ENCODE peak calls at places on chromosomes 2 and 18, in ten cellular contexts. One of them, this sample, is unnamed.

GRCh38 chr18:27763341-27763740 is 413.6 kb downstream of the CDH2 start:
- DNase-seq in astrocyte: peak; percentile 23
- DNase-seq in tibial artery: no peak
- DNase-seq in lung: no peak
- DNase-seq in K562: no peak
- DNase-seq in lower lobe of right lung: no peak
- DNase-seq in PC-3: no peak
- DNase-seq in heart right ventricle: no peak
- DNase-seq in spleen: no peak
- DNase-seq in psoas muscle: no peak
- DNase-seq in this sample: no peak

GRCh38 chr2:74957886-74958276 is 562 bp upstream of the POLE4 start:
- DNase-seq in astrocyte: no peak
- DNase-seq in tibial artery: no peak
- DNase-seq in lung: no peak
- DNase-seq in K562: no peak
- DNase-seq in lower lobe of right lung: no peak
- DNase-seq in PC-3: no peak
- DNase-seq in heart right ventricle: no peak
- DNase-seq in spleen: no peak
- DNase-seq in psoas muscle: no peak
- DNase-seq in this sample: no peak

GRCh38 chr2:12733846-12734245 is 17.1 kb downstream of the TRIB2 start:
- DNase-seq in astrocyte: no peak
- DNase-seq in tibial artery: peak; percentile 75
- DNase-seq in lung: no peak
- DNase-seq in K562: no peak
- DNase-seq in lower lobe of right lung: no peak
- DNase-seq in PC-3: peak; percentile 83
- DNase-seq in heart right ventricle: peak; percentile 68
- DNase-seq in spleen: no peak
- DNase-seq in psoas muscle: peak; percentile 48
- DNase-seq in this sample: no peak

GRCh38 chr2:17736989-17737388 is 16.6 kb downstream of the SMC6 start:
- DNase-seq in astrocyte: peak; percentile 78
- DNase-seq in tibial artery: no peak
- DNase-seq in lung: no peak
- DNase-seq in K562: no peak
- DNase-seq in lower lobe of right lung: no peak
- DNase-seq in PC-3: peak; percentile 15
- DNase-seq in heart right ventricle: no peak
- DNase-seq in spleen: no peak
- DNase-seq in psoas muscle: no peak
- DNase-seq in this sample: no peak

GRCh38 chr2:15092166-15092565 is 459.6 kb downstream of the LRATD1 start:
- DNase-seq in astrocyte: peak; percentile 58
- DNase-seq in tibial artery: no peak
- DNase-seq in lung: no peak
- DNase-seq in K562: no peak
- DNase-seq in lower lobe of right lung: no peak
- DNase-seq in PC-3: no peak
- DNase-seq in heart right ventricle: no peak
- DNase-seq in spleen: no peak
- DNase-seq in psoas muscle: no peak
- DNase-seq in this sample: no peak

GRCh38 chr18:79526468-79527460 is 131.0 kb downstream of the NFATC1 start:
- DNase-seq in astrocyte: no peak
- DNase-seq in tibial artery: peak; percentile 69
- DNase-seq in lung: peak; percentile 38
- DNase-seq in K562: peak; percentile 10
- DNase-seq in lower lobe of right lung: peak; percentile 65
- DNase-seq in PC-3: no peak
- DNase-seq in heart right ventricle: peak; percentile 53
- DNase-seq in spleen: peak; percentile 81
- DNase-seq in psoas muscle: no peak
- DNase-seq in this sample: no peak

GRCh38 chr2:120508581-120509041 is 162.7 kb downstream of the INHBB start:
- DNase-seq in astrocyte: peak; percentile 66
- DNase-seq in tibial artery: peak; percentile 63
- DNase-seq in lung: no peak
- DNase-seq in K562: no peak
- DNase-seq in lower lobe of right lung: no peak
- DNase-seq in PC-3: peak; percentile 29
- DNase-seq in heart right ventricle: no peak
- DNase-seq in spleen: peak; percentile 75
- DNase-seq in psoas muscle: no peak
- DNase-seq in this sample: no peak

GRCh38 chr2:226159875-226160479 is 639.6 kb downstream of the IRS1 start:
- DNase-seq in astrocyte: no peak
- DNase-seq in tibial artery: no peak
- DNase-seq in lung: no peak
- DNase-seq in K562: no peak
- DNase-seq in lower lobe of right lung: no peak
- DNase-seq in PC-3: peak; percentile 66
- DNase-seq in heart right ventricle: no peak
- DNase-seq in spleen: no peak
- DNase-seq in psoas muscle: no peak
- DNase-seq in this sample: no peak

GRCh38 chr2:152942940-152943440 is 224.6 kb downstream of the ARL6IP6 start:
- DNase-seq in astrocyte: no peak
- DNase-seq in tibial artery: no peak
- DNase-seq in lung: no peak
- DNase-seq in K562: no peak
- DNase-seq in lower lobe of right lung: no peak
- DNase-seq in PC-3: no peak
- DNase-seq in heart right ventricle: no peak
- DNase-seq in spleen: no peak
- DNase-seq in psoas muscle: no peak
- DNase-seq in this sample: no peak

GRCh38 chr2:47566207-47566858 is 163.4 kb downstream of the MSH2 start:
- DNase-seq in astrocyte: no peak
- DNase-seq in tibial artery: no peak
- DNase-seq in lung: no peak
- DNase-seq in K562: no peak
- DNase-seq in lower lobe of right lung: no peak
- DNase-seq in PC-3: no peak
- DNase-seq in heart right ventricle: no peak
- DNase-seq in spleen: no peak
- DNase-seq in psoas muscle: no peak
- DNase-seq in this sample: no peak
- H3K36me3 ChIP-seq in astrocyte: no peaks in the 10 kb centered on the region
- H3K36me3 ChIP-seq in tibial artery: no peaks in the 10 kb centered on the region
- H3K36me3 ChIP-seq in lung: no peaks in the 10 kb centered on the region
- H3K36me3 ChIP-seq in K562: no peaks in the 10 kb centered on the region
- H3K36me3 ChIP-seq in lower lobe of right lung: no peaks in the 10 kb centered on the region
- H3K36me3 ChIP-seq in PC-3: no peaks in the 10 kb centered on the region
- H3K36me3 ChIP-seq in heart right ventricle: no peaks in the 10 kb centered on the region
- H3K36me3 ChIP-seq in spleen: no peaks in the 10 kb centered on the region
- H3K36me3 ChIP-seq in psoas muscle: no peaks in the 10 kb centered on the region
- H3K36me3 ChIP-seq in this sample: no peaks in the 10 kb centered on the region

DNA sequence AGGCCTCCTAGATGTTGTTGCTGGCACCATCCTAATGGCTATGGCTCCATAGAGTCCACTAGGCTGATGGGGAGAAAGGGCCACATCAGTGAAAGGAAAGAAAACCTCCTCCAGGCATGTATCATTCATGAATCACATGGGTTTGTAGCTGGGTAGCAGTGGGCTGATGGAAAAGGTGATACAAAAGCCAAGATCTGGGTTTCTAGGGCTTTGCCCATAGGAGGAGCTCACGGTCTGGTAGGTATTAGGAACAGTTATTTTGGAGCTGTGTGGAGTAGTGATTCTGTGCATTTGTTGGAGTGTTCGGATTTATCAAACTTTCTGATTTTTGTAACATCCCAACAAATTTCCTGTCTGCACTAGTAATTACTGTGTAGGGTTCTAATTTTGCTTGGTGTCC is 259.2 kb downstream of the SLC4A3 start:
- DNase-seq in astrocyte: no peak
- DNase-seq in tibial artery: no peak
- DNase-seq in lung: no peak
- DNase-seq in K562: no peak
- DNase-seq in lower lobe of right lung: no peak
- DNase-seq in PC-3: peak; percentile 75
- DNase-seq in heart right ventricle: no peak
- DNase-seq in spleen: no peak
- DNase-seq in psoas muscle: no peak
- DNase-seq in this sample: no peak
- TF ChIP-seq CTCF in astrocyte: no peak
- TF ChIP-seq CTCF in tibial artery: no peak
- TF ChIP-seq CTCF in lung: no peak
- TF ChIP-seq CTCF in K562: no peak
- TF ChIP-seq CTCF in lower lobe of right lung: no peak
- TF ChIP-seq CTCF in PC-3: peak; percentile 65
- TF ChIP-seq CTCF in heart right ventricle: no peak
- TF ChIP-seq CTCF in spleen: no peak
- TF ChIP-seq CTCF in psoas muscle: no peak
- TF ChIP-seq CTCF in this sample: no peak

GRCh38 chr2:138101718-138102117 is 137.4 kb downstream of the HNMT start:
- DNase-seq in astrocyte: no peak
- DNase-seq in tibial artery: no peak
- DNase-seq in lung: no peak
- DNase-seq in K562: no peak
- DNase-seq in lower lobe of right lung: no peak
- DNase-seq in PC-3: no peak
- DNase-seq in heart right ventricle: no peak
- DNase-seq in spleen: no peak
- DNase-seq in psoas muscle: no peak
- DNase-seq in this sample: no peak

GRCh38 chr2:138102664-138103063 is 138.4 kb downstream of the HNMT start:
- DNase-seq in astrocyte: no peak
- DNase-seq in tibial artery: no peak
- DNase-seq in lung: no peak
- DNase-seq in K562: no peak
- DNase-seq in lower lobe of right lung: no peak
- DNase-seq in PC-3: no peak
- DNase-seq in heart right ventricle: no peak
- DNase-seq in spleen: no peak
- DNase-seq in psoas muscle: no peak
- DNase-seq in this sample: no peak

GRCh38 chr2:138103156-138103555 is 138.9 kb downstream of the HNMT start:
- DNase-seq in astrocyte: no peak
- DNase-seq in tibial artery: no peak
- DNase-seq in lung: no peak
- DNase-seq in K562: no peak
- DNase-seq in lower lobe of right lung: no peak
- DNase-seq in PC-3: no peak
- DNase-seq in heart right ventricle: no peak
- DNase-seq in spleen: no peak
- DNase-seq in psoas muscle: no peak
- DNase-seq in this sample: no peak

GRCh38 chr2:138105358-138105757 is 141.1 kb downstream of the HNMT start:
- DNase-seq in astrocyte: peak; percentile 62
- DNase-seq in tibial artery: no peak
- DNase-seq in lung: no peak
- DNase-seq in K562: no peak
- DNase-seq in lower lobe of right lung: no peak
- DNase-seq in PC-3: no peak
- DNase-seq in heart right ventricle: no peak
- DNase-seq in spleen: no peak
- DNase-seq in psoas muscle: no peak
- DNase-seq in this sample: no peak

DNA sequence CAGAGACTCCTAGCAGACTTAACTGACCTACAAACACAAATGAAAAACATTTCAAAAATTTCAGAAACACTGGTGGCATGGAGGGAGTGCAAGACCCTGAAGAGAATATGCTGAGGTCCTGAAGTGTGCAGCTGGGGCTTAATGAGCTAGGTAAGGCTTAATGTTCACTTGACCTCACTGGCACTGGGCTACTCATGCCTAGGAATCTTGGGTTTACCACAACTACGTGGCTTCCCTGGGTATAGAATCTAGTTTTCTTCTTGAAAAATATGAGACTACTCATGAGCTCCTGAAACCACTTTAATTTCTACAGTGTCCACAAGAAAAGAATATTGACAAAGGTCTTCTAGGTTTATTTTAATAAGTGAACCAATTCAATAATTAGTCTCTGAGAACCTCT is 139.8 kb downstream of the HNMT start:
- DNase-seq in astrocyte: peak; percentile 31
- DNase-seq in tibial artery: no peak
- DNase-seq in lung: no peak
- DNase-seq in K562: no peak
- DNase-seq in lower lobe of right lung: no peak
- DNase-seq in PC-3: no peak
- DNase-seq in heart right ventricle: no peak
- DNase-seq in spleen: no peak
- DNase-seq in psoas muscle: no peak
- DNase-seq in this sample: no peak
- H3K27ac ChIP-seq in astrocyte: no peak overlapping the region
- H3K27ac ChIP-seq in tibial artery: no peak overlapping the region
- H3K27ac ChIP-seq in lung: no peak overlapping the region
- H3K27ac ChIP-seq in K562: no peak overlapping the region
- H3K27ac ChIP-seq in lower lobe of right lung: no peak overlapping the region
- H3K27ac ChIP-seq in PC-3: no peak overlapping the region
- H3K27ac ChIP-seq in heart right ventricle: no peak overlapping the region
- H3K27ac ChIP-seq in spleen: no peak overlapping the region
- H3K27ac ChIP-seq in psoas muscle: no peak overlapping the region
- H3K27ac ChIP-seq in this sample: no peak overlapping the region

GRCh38 chr2:174227748-174228147 is 20.6 kb downstream of the OLA1 start:
- DNase-seq in astrocyte: no peak
- DNase-seq in tibial artery: no peak
- DNase-seq in lung: no peak
- DNase-seq in K562: no peak
- DNase-seq in lower lobe of right lung: no peak
- DNase-seq in PC-3: no peak
- DNase-seq in heart right ventricle: no peak
- DNase-seq in spleen: no peak
- DNase-seq in psoas muscle: no peak
- DNase-seq in this sample: no peak
- H3K36me3 ChIP-seq in astrocyte: no peaks in the 10 kb centered on the region
- H3K36me3 ChIP-seq in tibial artery: peaks cover 23% of the 10 kb centered on the region
- H3K36me3 ChIP-seq in lung: peaks cover 4% of the 10 kb centered on the region
- H3K36me3 ChIP-seq in K562: peaks cover 62% of the 10 kb centered on the region
- H3K36me3 ChIP-seq in lower lobe of right lung: peaks cover 18% of the 10 kb centered on the region
- H3K36me3 ChIP-seq in PC-3: peaks cover 39% of the 10 kb centered on the region
- H3K36me3 ChIP-seq in heart right ventricle: peaks cover 4% of the 10 kb centered on the region
- H3K36me3 ChIP-seq in spleen: peaks cover 58% of the 10 kb centered on the region
- H3K36me3 ChIP-seq in psoas muscle: no peaks in the 10 kb centered on the region
- H3K36me3 ChIP-seq in this sample: peaks cover 3% of the 10 kb centered on the region

DNA sequence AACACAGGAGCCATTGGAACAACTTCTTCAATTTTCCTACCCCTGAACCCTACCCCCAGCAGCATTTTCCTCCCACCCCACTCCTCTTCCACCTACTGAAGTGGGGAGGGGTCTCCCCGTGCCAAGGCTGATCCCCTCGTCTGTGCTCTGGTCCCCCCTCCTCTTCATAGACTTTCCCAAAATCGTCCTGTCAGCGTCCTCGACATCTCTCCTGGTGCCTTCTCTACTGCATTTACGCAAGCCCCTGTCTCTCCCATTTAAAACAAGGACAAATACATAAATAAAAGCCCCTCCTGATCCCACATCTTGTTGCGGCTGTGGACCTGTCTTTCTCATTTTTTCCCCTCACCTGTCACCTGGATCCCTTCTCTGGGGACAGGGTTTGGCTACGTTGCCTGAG is 42.2 kb downstream of the EMX1 start:
- DNase-seq in astrocyte: no peak
- DNase-seq in tibial artery: no peak
- DNase-seq in lung: no peak
- DNase-seq in K562: no peak
- DNase-seq in lower lobe of right lung: no peak
- DNase-seq in PC-3: no peak
- DNase-seq in heart right ventricle: no peak
- DNase-seq in spleen: no peak
- DNase-seq in psoas muscle: no peak
- DNase-seq in this sample: no peak
- TF ChIP-seq CTCF in astrocyte: no peak
- TF ChIP-seq CTCF in tibial artery: no peak
- TF ChIP-seq CTCF in lung: no peak
- TF ChIP-seq CTCF in K562: no peak
- TF ChIP-seq CTCF in lower lobe of right lung: no peak
- TF ChIP-seq CTCF in PC-3: no peak
- TF ChIP-seq CTCF in heart right ventricle: no peak
- TF ChIP-seq CTCF in spleen: no peak
- TF ChIP-seq CTCF in psoas muscle: no peak
- TF ChIP-seq CTCF in this sample: no peak

This sample was measured in CD8-positive, alpha-beta T cell.